ENCODE peak calls at places on chromosomes 7 and 10, in four cellular contexts. R is osteocyte, O is fibroblast of mammary gland, A is nephron progenitor cell. W is an unnamed sample.

GRCh38 chr7:100679927-100680588 is 6.5 kb downstream of the GNB2 start:
- DNase-seq in R (no peak), O (peak), A (no peak), W (no peak)

GRCh38 chr7:149196151-149196704 is 882 bp downstream of the ZNF282 start:
- DNase-seq in R (no peak), O (no peak), A (peak), W (no peak)

GRCh38 chr10:22599048-22599561 is 115.3 kb downstream of the PIP4K2A start:
- DNase-seq in R (no peak), O (peak), A (no peak), W (no peak)

GRCh38 chr7:121278120-121279021 is 50.4 kb upstream of the WNT16 start:
- DNase-seq in R (no peak), O (peak), A (no peak), W (no peak)

GRCh38 chr7:42597296-42597695 is 314.6 kb downstream of the C7orf25 start:
- DNase-seq in R (no peak), O (no peak), A (no peak), W (no peak)

GRCh38 chr7:22670422-22670815 is 56.6 kb upstream of the IL6 start:
- DNase-seq in R (no peak), O (no peak), A (no peak), W (no peak)

GRCh38 chr10:52883996-52884871 is 111.7 kb upstream of the MBL2 start:
- DNase-seq in R (no peak), O (peak), A (peak), W (peak)

GRCh38 chr7:116630357-116630756 is 41.6 kb upstream of the MET start:
- DNase-seq in R (no peak), O (no peak), A (no peak), W (no peak)

GRCh38 chr10:103616705-103617361 is 123.3 kb downstream of the NEURL1 start:
- DNase-seq in R (no peak), O (peak), A (no peak), W (no peak)

GRCh38 chr7:36280840-36281812 is 108.5 kb upstream of the ANLN start:
- DNase-seq in R (no peak), O (peak), A (peak), W (no peak)

GRCh38 chr10:127997937-127998336 is 91.0 kb downstream of the PTPRE start:
- DNase-seq in R (no peak), O (peak), A (no peak), W (no peak)

GRCh38 chr7:148457310-148457921 is 133.2 kb upstream of the C7orf33 start:
- DNase-seq in R (no peak), O (no peak), A (no peak), W (no peak)

GRCh38 chr7:139598642-139599041 is 75.2 kb downstream of the CLEC2L start:
- DNase-seq in R (no peak), O (no peak), A (no peak), W (no peak)

GRCh38 chr10:77320852-77321496 is 316.6 kb downstream of the KCNMA1 start:
- DNase-seq in R (no peak), O (peak), A (no peak), W (no peak)

GRCh38 chr7:129703751-129704150 is 92.2 kb downstream of the NRF1 start:
- DNase-seq in R (no peak), O (no peak), A (no peak), W (no peak)

GRCh38 chr10:21125471-21126228 is 228.5 kb upstream of the NEBL start:
- DNase-seq in R (no peak), O (no peak), A (no peak), W (no peak)

GRCh38 chr10:127553431-127553830 is 4.3 kb downstream of the NPS start:
- DNase-seq in R (no peak), O (no peak), A (no peak), W (no peak)

GRCh38 chr10:95416973-95417372 is 126.2 kb upstream of the PDLIM1 start:
- DNase-seq in R (no peak), O (no peak), A (no peak), W (no peak)

GRCh38 chr10:100878291-100878910 is 34.4 kb upstream of the SLF2 start:
- DNase-seq in R (no peak), O (peak), A (peak), W (peak)

GRCh38 chr10:63633677-63634487 is 112.7 kb downstream of the REEP3 start:
- DNase-seq in R (no peak), O (peak), A (no peak), W (no peak)

GRCh38 chr10:70918851-70919530 is 30.6 kb upstream of the PCBD1 start:
- DNase-seq in R (no peak), O (no peak), A (peak), W (no peak)

GRCh38 chr7:48389977-48390376 is 218.7 kb downstream of the ABCA13 start:
- DNase-seq in R (no peak), O (peak), A (no peak), W (no peak)

GRCh38 chr10:132609211-132609610 is 71.6 kb downstream of the INPP5A start:
- DNase-seq in R (no peak), O (no peak), A (no peak), W (no peak)

GRCh38 chr7:16301251-16301650 is 120.1 kb downstream of the CRPPA start:
- DNase-seq in R (no peak), O (no peak), A (no peak), W (no peak)

GRCh38 chr7:125279956-125280355 is 350.3 kb upstream of the POT1 start:
- DNase-seq in R (no peak), O (no peak), A (no peak), W (no peak)
- TF ChIP-seq CTCF in R (no peak), O (no peak), A (no peak), W (no peak)

GRCh38 chr10:4839353-4839752 is 13.3 kb downstream of the AKR1E2 start:
- DNase-seq in R (no peak), O (no peak), A (no peak), W (no peak)
- TF ChIP-seq CTCF in R (no peak), O (no peak), A (no peak), W (no peak)

GRCh38 chr10:45560262-45560661 is 112.3 kb downstream of the ZFAND4 start:
- DNase-seq in R (no peak), O (no peak), A (no peak), W (no peak)
- TF ChIP-seq CTCF in R (no peak), O (no peak), A (no peak), W (no peak)

GRCh38 chr7:131383417-131383816 is 55.7 kb downstream of the MKLN1 start:
- DNase-seq in R (no peak), O (peak), A (no peak), W (no peak)

GRCh38 chr7:131381069-131381838 is 53.6 kb downstream of the MKLN1 start:
- DNase-seq in R (no peak), O (peak), A (no peak), W (no peak)

GRCh38 chr7:131385039-131385605 is 57.4 kb downstream of the MKLN1 start:
- DNase-seq in R (no peak), O (peak), A (no peak), W (no peak)

GRCh38 chr7:131388126-131388525 is 60.5 kb downstream of the MKLN1 start:
- DNase-seq in R (no peak), O (no peak), A (no peak), W (no peak)

DNA sequence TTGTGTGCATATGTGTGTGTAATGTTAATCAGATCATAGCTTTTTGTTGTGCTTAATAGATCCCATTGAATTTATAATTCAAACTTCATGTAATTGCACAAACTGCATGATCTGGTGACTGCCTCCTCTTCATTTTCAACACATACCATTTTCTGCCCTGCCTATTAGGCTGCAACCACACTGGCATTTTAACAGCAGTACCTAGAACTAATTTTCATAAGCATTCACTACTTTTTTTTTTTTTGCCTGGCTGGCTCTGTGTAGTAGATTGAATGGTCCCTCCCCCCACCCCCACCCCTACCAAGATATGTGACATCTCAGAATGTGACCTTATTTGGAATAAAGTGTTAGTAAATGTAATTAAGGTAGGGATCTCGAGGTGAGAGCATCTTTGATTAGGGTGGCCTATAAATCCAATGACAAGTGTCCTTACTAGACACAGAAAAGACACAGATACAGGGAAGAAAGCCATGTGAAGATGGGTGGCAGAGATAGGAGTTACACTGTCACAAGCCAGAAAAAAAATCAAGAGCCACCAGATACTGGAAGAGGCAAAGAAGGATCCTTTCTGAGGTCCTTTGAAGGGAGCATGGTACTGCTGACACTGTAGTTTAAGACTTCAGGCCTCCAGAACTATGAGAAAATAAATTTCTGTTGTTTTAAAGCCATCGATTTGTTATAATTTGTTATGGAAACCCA is 56.4 kb downstream of the MKLN1 start:
- DNase-seq in R (no peak), O (no peak), A (no peak), W (no peak)
- TF ChIP-seq CTCF in R (no peak), O (no peak), A (no peak), W (no peak)

GRCh38 chr7:69564454-69565417 is 33.5 kb upstream of the AUTS2 start:
- DNase-seq in R (peak), O (peak), A (no peak), W (no peak)

GRCh38 chr7:69567790-69568189 is 30.5 kb upstream of the AUTS2 start:
- DNase-seq in R (no peak), O (no peak), A (no peak), W (no peak)

GRCh38 chr7:69568266-69568665 is 30.0 kb upstream of the AUTS2 start:
- DNase-seq in R (no peak), O (no peak), A (no peak), W (no peak)
- TF ChIP-seq CTCF in R (no peak), O (no peak), A (no peak), W (no peak)

GRCh38 chr10:35765039-35765662 is 123.1 kb upstream of the FZD8 start:
- DNase-seq in R (no peak), O (no peak), A (peak), W (no peak)
- TF ChIP-seq CTCF in R (no peak), O (no peak), A (no peak), W (no peak)

DNA sequence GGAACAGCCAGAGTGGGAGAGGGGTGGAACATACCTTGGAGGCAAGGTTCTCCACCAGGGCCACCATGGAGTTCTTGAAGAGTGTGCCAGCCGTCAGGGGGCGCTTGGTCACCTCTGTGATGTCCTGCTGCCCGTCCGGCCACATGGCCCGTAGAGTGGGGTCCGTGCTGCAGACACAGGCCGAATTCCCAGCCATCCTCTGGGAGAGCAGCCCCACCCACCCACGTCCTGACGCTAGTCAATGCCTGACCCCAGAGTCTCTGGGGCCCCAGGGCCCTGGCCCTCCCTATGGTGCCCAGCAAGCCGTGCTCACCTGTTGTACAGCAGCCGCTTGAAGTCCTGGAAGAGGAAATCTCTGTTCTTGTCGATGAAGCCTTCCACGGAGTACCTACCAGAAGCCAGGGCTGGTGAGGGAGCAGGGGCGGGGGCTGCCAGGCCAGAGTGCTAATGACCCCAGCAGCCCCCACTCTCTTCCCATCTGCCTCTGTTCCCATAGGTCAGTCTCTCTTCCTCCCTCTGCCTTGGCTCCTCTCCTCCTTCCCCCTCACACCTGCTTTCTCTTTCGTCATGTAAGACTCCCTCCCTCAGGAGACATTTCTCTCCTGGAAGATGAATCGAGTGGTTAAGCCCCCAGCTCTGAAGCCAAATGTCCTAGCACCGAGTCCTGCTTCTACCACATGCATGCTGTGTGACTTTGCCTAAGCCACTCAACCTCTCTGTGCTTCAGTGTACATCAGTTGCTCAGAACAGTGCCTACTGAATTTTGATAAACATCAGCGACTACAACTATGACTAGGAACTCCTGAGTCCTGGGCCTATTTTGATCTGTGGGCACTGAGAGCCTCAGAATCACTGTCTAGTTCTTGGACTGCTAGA is 11.0 kb downstream of the MYO1G start:
- DNase-seq in R (no peak), O (no peak), A (peak), W (no peak)
- TF ChIP-seq CTCF in R (peak), O (peak), A (no peak), W (peak)

GRCh38 chr7:8434290-8435002 is 1.0 kb downstream of the NXPH1 start:
- DNase-seq in R (no peak), O (no peak), A (peak), W (no peak)

GRCh38 chr7:8433477-8434289 is at the start of gene NXPH1:
- DNase-seq in R (peak), O (no peak), A (peak), W (peak)

GRCh38 chr7:8435597-8436243 is 2.3 kb downstream of the NXPH1 start:
- DNase-seq in R (no peak), O (no peak), A (no peak), W (no peak)

GRCh38 chr7:8435120-8435519 is 1.7 kb downstream of the NXPH1 start:
- DNase-seq in R (peak), O (no peak), A (peak), W (no peak)

GRCh38 chr7:8436965-8437364 is 3.6 kb downstream of the NXPH1 start:
- DNase-seq in R (no peak), O (peak), A (peak), W (peak)
- TF ChIP-seq CTCF in R (peak), O (peak), A (peak), W (peak)

GRCh38 chr7:71377469-71377868 is 245.5 kb downstream of the GALNT17 start:
- DNase-seq in R (peak), O (no peak), A (no peak), W (no peak)

GRCh38 chr7:71377062-71377461 is 245.1 kb downstream of the GALNT17 start:
- DNase-seq in R (peak), O (no peak), A (no peak), W (no peak)

GRCh38 chr7:71372991-71373390 is 241.0 kb downstream of the GALNT17 start:
- DNase-seq in R (no peak), O (no peak), A (no peak), W (no peak)
- TF ChIP-seq CTCF in R (no peak), O (no peak), A (no peak), W (no peak)

GRCh38 chr10:27356738-27357137 is 116.1 kb upstream of the ACBD5 start:
- DNase-seq in R (no peak), O (no peak), A (no peak), W (no peak)

GRCh38 chr10:27359792-27360320 is 119.3 kb upstream of the ACBD5 start:
- DNase-seq in R (no peak), O (no peak), A (no peak), W (no peak)

GRCh38 chr10:27355918-27356573 is 115.4 kb upstream of the ACBD5 start:
- DNase-seq in R (no peak), O (no peak), A (no peak), W (no peak)

GRCh38 chr10:27364028-27364427 is 123.4 kb upstream of the ACBD5 start:
- DNase-seq in R (no peak), O (no peak), A (peak), W (no peak)

GRCh38 chr10:27360581-27361172 is 120.1 kb upstream of the ACBD5 start:
- DNase-seq in R (peak), O (peak), A (peak), W (peak)
- TF ChIP-seq CTCF in R (peak), O (peak), A (peak), W (peak)